ENCODE peak calls at places on chromosomes 13 and 19, in nine cellular contexts. D, I, T, J, R, N, F, A and X are unnamed samples.

GRCh38 chr13:91142572-91142971 is 204.9 kb upstream of the MIR17HG start:
- DNase-seq in D (no peak), I (no peak), T (peak), J (peak), R (no peak), N (peak), F (peak), A (no peak), X (no peak)

GRCh38 chr19:50016225-50016807 is 8.9 kb downstream of the VRK3 start:
- DNase-seq in D (no peak), I (no peak), T (no peak), J (no peak), R (no peak), N (no peak), F (no peak), A (no peak), X (no peak)

GRCh38 chr13:113934576-113934975 is 39.3 kb downstream of the C13orf46 start:
- DNase-seq in D (no peak), I (no peak), T (no peak), J (no peak), R (peak), N (no peak), F (no peak), A (no peak), X (no peak)

GRCh38 chr19:49691243-49692101 is 556 bp downstream of the CPT1C start:
- DNase-seq in D (peak), I (no peak), T (peak), J (peak), R (no peak), N (peak), F (peak), A (peak), X (peak)

GRCh38 chr19:413756-414420 is 4.9 kb upstream of the C2CD4C start:
- DNase-seq in D (no peak), I (no peak), T (no peak), J (no peak), R (peak), N (no peak), F (no peak), A (no peak), X (no peak)

GRCh38 chr13:46738055-46738454 is 58.9 kb downstream of the ESD start:
- DNase-seq in D (no peak), I (no peak), T (no peak), J (no peak), R (no peak), N (no peak), F (peak), A (no peak), X (no peak)

GRCh38 chr13:112764864-112765561 is 75.2 kb downstream of the ATP11A start:
- DNase-seq in D (no peak), I (no peak), T (no peak), J (no peak), R (no peak), N (no peak), F (no peak), A (no peak), X (no peak)

GRCh38 chr13:105763851-105764250 is 771.6 kb downstream of the EFNB2 start:
- DNase-seq in D (no peak), I (no peak), T (no peak), J (peak), R (no peak), N (no peak), F (no peak), A (no peak), X (no peak)

GRCh38 chr13:90445179-90445578 is 902.3 kb upstream of the MIR17HG start:
- DNase-seq in D (no peak), I (no peak), T (peak), J (peak), R (no peak), N (peak), F (peak), A (no peak), X (peak)

GRCh38 chr13:73872397-73872796 is 261.8 kb downstream of the KLF12 start:
- DNase-seq in D (no peak), I (no peak), T (peak), J (peak), R (no peak), N (no peak), F (peak), A (no peak), X (no peak)

GRCh38 chr19:57068921-57069697 is 50.7 kb upstream of the USP29 start:
- DNase-seq in D (peak), I (no peak), T (no peak), J (no peak), R (no peak), N (no peak), F (no peak), A (no peak), X (peak)

GRCh38 chr13:43411741-43412140 is 375.0 kb downstream of the ENOX1 start:
- DNase-seq in D (no peak), I (no peak), T (no peak), J (no peak), R (no peak), N (no peak), F (no peak), A (no peak), X (no peak)

GRCh38 chr19:49854861-49855263 is 3.9 kb downstream of the PTOV1 start:
- DNase-seq in D (no peak), I (no peak), T (no peak), J (no peak), R (peak), N (no peak), F (no peak), A (no peak), X (no peak)

GRCh38 chr13:84121456-84121855 is 239.2 kb upstream of the SLITRK1 start:
- DNase-seq in D (no peak), I (no peak), T (no peak), J (no peak), R (no peak), N (peak), F (peak), A (no peak), X (no peak)

GRCh38 chr13:28761586-28761985 is 42.8 kb upstream of the SLC46A3 start:
- DNase-seq in D (no peak), I (no peak), T (peak), J (peak), R (no peak), N (no peak), F (peak), A (no peak), X (no peak)

GRCh38 chr19:57511484-57511883 is 11.7 kb downstream of the ZNF773 start:
- DNase-seq in D (no peak), I (no peak), T (no peak), J (no peak), R (no peak), N (no peak), F (no peak), A (no peak), X (no peak)

GRCh38 chr13:24618219-24618955 is 61.8 kb upstream of the ATP12A start:
- DNase-seq in D (no peak), I (peak), T (no peak), J (no peak), R (no peak), N (no peak), F (no peak), A (peak), X (no peak)

GRCh38 chr13:45162821-45163220 is 38.0 kb downstream of the KCTD4 start:
- DNase-seq in D (no peak), I (no peak), T (peak), J (peak), R (no peak), N (peak), F (peak), A (no peak), X (no peak)

GRCh38 chr19:8811315-8812172 is 20.6 kb downstream of the ZNF558 start:
- DNase-seq in D (no peak), I (no peak), T (peak), J (peak), R (no peak), N (no peak), F (peak), A (no peak), X (no peak)

GRCh38 chr13:113005076-113005865 is 36.3 kb downstream of the MCF2L start:
- DNase-seq in D (no peak), I (no peak), T (no peak), J (no peak), R (no peak), N (no peak), F (no peak), A (no peak), X (no peak)

GRCh38 chr19:2249010-2249866 is at the start of gene AMH:
- DNase-seq in D (peak), I (no peak), T (no peak), J (no peak), R (no peak), N (no peak), F (no peak), A (no peak), X (peak)

GRCh38 chr13:98691360-98691759 is 61.1 kb downstream of the SLC15A1 start:
- DNase-seq in D (no peak), I (no peak), T (no peak), J (no peak), R (no peak), N (no peak), F (no peak), A (no peak), X (no peak)

GRCh38 chr13:40206241-40207109 is 460.0 kb downstream of the FOXO1 start:
- DNase-seq in D (no peak), I (peak), T (peak), J (peak), R (no peak), N (peak), F (peak), A (peak), X (no peak)

GRCh38 chr13:59211636-59212035 is 952.1 kb downstream of the DIAPH3 start:
- DNase-seq in D (no peak), I (no peak), T (no peak), J (no peak), R (no peak), N (no peak), F (no peak), A (no peak), X (no peak)

GRCh38 chr19:19193926-19194325 is 1.9 kb downstream of the RFXANK start:
- DNase-seq in D (no peak), I (no peak), T (no peak), J (no peak), R (no peak), N (no peak), F (no peak), A (no peak), X (no peak)
- H3K4me3 ChIP-seq in D (no peak), I (no peak), T (no peak), J (peak), R (peak), N (no peak), F (no peak), A (no peak), X (no peak)

DNA sequence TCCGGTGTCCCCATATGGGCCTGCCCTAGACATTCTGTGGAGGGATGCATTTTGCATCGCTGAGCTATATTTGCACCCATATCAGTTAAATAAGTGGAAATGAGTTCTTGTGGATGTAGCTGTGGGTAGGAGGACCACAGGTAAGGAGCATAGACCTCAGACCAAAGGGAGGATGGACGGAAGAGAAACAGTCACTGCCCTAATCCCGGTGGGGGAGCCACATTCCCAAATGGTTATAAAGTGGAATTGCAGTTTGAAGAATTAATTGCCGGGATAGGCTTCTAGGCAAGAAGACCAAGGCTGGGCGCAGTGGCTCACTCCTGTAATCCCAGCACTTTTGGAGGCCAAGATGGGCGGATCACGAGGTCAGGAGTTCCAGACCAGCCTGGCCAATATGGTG is 1.8 kb downstream of the SDHAF1 start:
- DNase-seq in D (no peak), I (no peak), T (peak), J (no peak), R (no peak), N (no peak), F (no peak), A (no peak), X (no peak)
- H3K4me3 ChIP-seq in D (no peak), I (no peak), T (peak), J (no peak), R (peak), N (no peak), F (no peak), A (no peak), X (peak)

DNA sequence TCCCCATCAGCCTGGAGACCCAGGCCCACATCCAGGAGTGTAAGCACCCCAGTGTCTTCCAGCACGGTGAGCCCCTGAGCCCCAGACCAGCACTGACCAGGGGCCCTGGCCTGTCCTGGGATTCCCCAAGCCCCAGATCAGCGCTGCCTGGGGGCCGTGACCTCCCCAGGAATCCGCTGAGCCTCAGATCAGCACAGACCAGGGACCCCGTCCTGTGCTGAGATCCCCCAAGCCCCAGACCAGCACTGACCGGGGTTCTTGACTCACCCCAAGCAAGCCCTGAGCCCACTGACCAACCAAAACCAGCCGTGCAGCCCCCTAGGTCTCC is 5.7 kb downstream of the MCOLN1 start:
- DNase-seq in D (no peak), I (no peak), T (no peak), J (no peak), R (no peak), N (no peak), F (no peak), A (no peak), X (peak)
- H3K4me3 ChIP-seq in D (no peak), I (no peak), T (no peak), J (no peak), R (no peak), N (no peak), F (no peak), A (no peak), X (no peak)

GRCh38 chr13:22212576-22212975 is 541.7 kb downstream of the FGF9 start:
- DNase-seq in D (no peak), I (no peak), T (no peak), J (no peak), R (no peak), N (no peak), F (no peak), A (no peak), X (no peak)
- H3K4me3 ChIP-seq in D (no peak), I (no peak), T (no peak), J (no peak), R (no peak), N (no peak), F (no peak), A (no peak), X (no peak)

DNA sequence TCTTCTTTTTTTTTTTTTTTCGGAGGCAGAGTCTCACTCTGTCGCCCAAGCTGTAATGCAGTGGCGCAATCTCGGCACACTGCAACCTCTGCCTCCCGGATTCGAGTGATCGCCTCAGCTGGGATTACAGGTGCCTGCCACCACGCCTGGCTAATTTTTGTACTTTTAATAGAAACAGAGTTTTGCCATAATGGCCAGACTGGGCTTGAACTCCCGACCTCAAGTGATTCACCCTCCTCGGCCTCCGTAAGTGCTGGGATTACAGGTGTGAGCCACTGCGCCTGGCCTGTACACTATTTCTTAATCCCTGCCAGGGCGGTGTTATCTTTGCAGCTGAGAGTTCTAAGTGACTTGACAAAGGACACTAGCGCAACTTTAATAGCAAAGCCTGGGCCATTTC is 36.9 kb upstream of the LSM14A start:
- DNase-seq in D (no peak), I (no peak), T (no peak), J (no peak), R (no peak), N (no peak), F (no peak), A (no peak), X (no peak)
- H3K4me3 ChIP-seq in D (peak), I (no peak), T (no peak), J (no peak), R (no peak), N (no peak), F (no peak), A (no peak), X (peak)

GRCh38 chr19:45641274-45642105 is 2.3 kb upstream of the EML2 start:
- DNase-seq in D (peak), I (peak), T (peak), J (peak), R (peak), N (peak), F (peak), A (peak), X (peak)
- H3K4me3 ChIP-seq in D (peak), I (peak), T (peak), J (peak), R (peak), N (peak), F (peak), A (peak), X (peak)

DNA sequence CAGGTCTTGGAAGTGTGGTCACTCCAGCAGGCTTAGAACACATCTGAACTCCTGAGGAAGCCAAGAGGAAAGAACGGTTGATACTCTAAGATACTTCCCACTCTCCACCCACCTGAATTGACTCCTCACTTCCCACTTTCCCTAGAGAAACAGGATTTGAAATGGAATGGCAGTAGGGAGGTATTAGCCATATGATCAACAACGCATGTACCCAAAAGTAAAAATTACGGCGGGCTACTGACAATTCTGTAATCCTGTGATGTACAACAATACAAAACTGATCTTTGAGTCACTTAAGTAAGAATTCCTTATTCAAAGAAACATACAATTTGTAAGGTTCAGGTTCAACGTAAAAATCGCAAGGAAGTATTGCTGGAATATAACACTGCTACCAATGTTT is 3.2 kb downstream of the SPRY2 start:
- DNase-seq in D (no peak), I (no peak), T (peak), J (peak), R (no peak), N (peak), F (no peak), A (no peak), X (no peak)
- H3K4me3 ChIP-seq in D (peak), I (peak), T (peak), J (peak), R (peak), N (peak), F (peak), A (peak), X (peak)

DNA sequence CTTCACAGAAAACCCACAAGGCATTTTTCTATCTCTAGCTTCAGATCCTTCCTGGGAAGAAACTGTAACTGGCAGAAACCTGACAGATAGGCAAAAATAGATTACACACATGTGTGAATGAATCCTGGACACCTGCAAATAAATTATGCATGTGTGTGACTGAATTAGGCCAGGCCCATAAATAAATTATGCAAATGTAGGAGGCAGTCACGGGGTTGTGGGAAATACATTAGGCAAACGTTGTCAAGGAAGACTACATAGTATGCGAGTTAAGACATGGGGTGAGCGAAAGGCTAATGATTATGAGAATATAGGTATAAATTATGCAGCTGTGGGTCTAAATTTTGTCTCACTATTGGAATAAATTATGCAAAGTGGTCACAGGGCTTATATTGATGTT is 7.1 kb downstream of the SLC8A2 start:
- DNase-seq in D (no peak), I (no peak), T (no peak), J (no peak), R (no peak), N (no peak), F (no peak), A (no peak), X (no peak)
- H3K4me3 ChIP-seq in D (no peak), I (no peak), T (no peak), J (no peak), R (no peak), N (no peak), F (no peak), A (no peak), X (no peak)

GRCh38 chr13:86201477-86201876 is 402.3 kb upstream of the SLITRK6 start:
- DNase-seq in D (no peak), I (no peak), T (no peak), J (no peak), R (no peak), N (no peak), F (no peak), A (no peak), X (no peak)
- H3K4me3 ChIP-seq in D (no peak), I (no peak), T (no peak), J (no peak), R (no peak), N (no peak), F (no peak), A (no peak), X (no peak)

GRCh38 chr19:16198363-16198636 is 589 bp downstream of the AP1M1 start:
- DNase-seq in D (no peak), I (no peak), T (peak), J (no peak), R (no peak), N (no peak), F (no peak), A (no peak), X (no peak)

GRCh38 chr19:16197622-16198362 is at the start of gene AP1M1:
- DNase-seq in D (peak), I (peak), T (peak), J (peak), R (peak), N (peak), F (peak), A (peak), X (peak)

GRCh38 chr19:16199275-16199932 is 1.7 kb downstream of the AP1M1 start:
- DNase-seq in D (no peak), I (peak), T (no peak), J (no peak), R (no peak), N (no peak), F (no peak), A (no peak), X (no peak)

GRCh38 chr19:16200038-16200775 is 2.5 kb downstream of the AP1M1 start:
- DNase-seq in D (no peak), I (no peak), T (peak), J (peak), R (peak), N (peak), F (peak), A (no peak), X (no peak)

GRCh38 chr19:16197188-16197621 is 506 bp upstream of the AP1M1 start:
- DNase-seq in D (no peak), I (no peak), T (peak), J (peak), R (no peak), N (peak), F (peak), A (no peak), X (no peak)
- H3K4me3 ChIP-seq in D (peak), I (peak), T (peak), J (peak), R (peak), N (peak), F (peak), A (peak), X (peak)